ENCODE peak calls at places on chromosomes 16 and 17, in four cellular contexts. One of them, this sample, is unnamed.

GRCh38 chr17:54992797-54993639 is 24.5 kb downstream of the STXBP4 start:
- DNase-seq in HTR-8/SVneo: peak
- DNase-seq in mucosa of descending colon: no peak
- DNase-seq in SHP77: peak
- DNase-seq in this sample: peak

GRCh38 chr17:28113269-28113668 is 70.8 kb downstream of the NLK start:
- DNase-seq in HTR-8/SVneo: no peak
- DNase-seq in SHP77: no peak
- DNase-seq in mucosa of descending colon: no peak
- DNase-seq in this sample: no peak

GRCh38 chr17:54899721-54900456 is 763 bp upstream of the TOM1L1 start:
- DNase-seq in mucosa of descending colon: no peak
- DNase-seq in HTR-8/SVneo: no peak
- DNase-seq in SHP77: peak
- DNase-seq in this sample: no peak

GRCh38 chr16:86041205-86041604 is 142.2 kb downstream of the IRF8 start:
- DNase-seq in HTR-8/SVneo: no peak
- DNase-seq in SHP77: no peak
- DNase-seq in mucosa of descending colon: no peak
- DNase-seq in this sample: no peak

GRCh38 chr17:77492446-77493237 is 351.9 kb downstream of the SEC14L1 start:
- DNase-seq in mucosa of descending colon: no peak
- DNase-seq in HTR-8/SVneo: no peak
- DNase-seq in SHP77: no peak
- DNase-seq in this sample: no peak

GRCh38 chr17:81512560-81512983 is at the start of gene ACTG1:
- DNase-seq in SHP77: peak
- DNase-seq in mucosa of descending colon: peak
- DNase-seq in HTR-8/SVneo: peak
- DNase-seq in this sample: peak

GRCh38 chr17:1493291-1493980 is 950 bp upstream of the MYO1C start:
- DNase-seq in HTR-8/SVneo: no peak
- DNase-seq in mucosa of descending colon: no peak
- DNase-seq in SHP77: no peak
- DNase-seq in this sample: no peak

GRCh38 chr16:51139568-51139967 is 11.5 kb downstream of the SALL1 start:
- DNase-seq in SHP77: no peak
- DNase-seq in HTR-8/SVneo: no peak
- DNase-seq in mucosa of descending colon: no peak
- DNase-seq in this sample: no peak

GRCh38 chr16:88973007-88973410 is 4.0 kb downstream of the CBFA2T3 start:
- DNase-seq in mucosa of descending colon: no peak
- DNase-seq in SHP77: no peak
- DNase-seq in HTR-8/SVneo: no peak
- DNase-seq in this sample: no peak

GRCh38 chr17:40726919-40727318 is 23.4 kb upstream of the KRT24 start:
- DNase-seq in SHP77: no peak
- DNase-seq in HTR-8/SVneo: no peak
- DNase-seq in mucosa of descending colon: no peak
- DNase-seq in this sample: peak

This sample was measured in HCT116.